ENCODE peak calls at places on chromosomes 7 and 10, in six cellular contexts. Z is BJ; J is psoas muscle; R is SJSA1; B is kidney; K is CD8-positive, alpha-beta T cell. N is an unnamed sample.
A peak's percentile ranks its signal among the peaks of the same experiment; 100 is the strongest.

GRCh38 chr7:118626739-118627138 is 402.2 kb downstream of the ANKRD7 start:
- DNase-seq in Z (no peak), J (no peak), R (no peak), B (no peak), K (no peak), N (no peak)

GRCh38 chr10:71531485-71532446 is 135.0 kb downstream of the CDH23 start:
- DNase-seq in Z (no peak), J (no peak), R (no peak), B (no peak), K (no peak), N (no peak)

GRCh38 chr7:35753761-35754603 is 46.9 kb upstream of the SEPTIN7 start:
- DNase-seq in Z (no peak), J (peak; percentile 26), R (no peak), B (no peak), K (no peak), N (no peak)

GRCh38 chr10:44962870-44963738 is 3.5 kb downstream of the RASSF4 start:
- DNase-seq in Z (no peak), J (peak; percentile 76), R (no peak), B (peak; percentile 71), K (no peak), N (peak; percentile 73)

GRCh38 chr7:148547946-148548345 is 42.6 kb upstream of the C7orf33 start:
- DNase-seq in Z (no peak), J (no peak), R (no peak), B (no peak), K (no peak), N (no peak)

GRCh38 chr7:93150200-93150835 is 2.1 kb upstream of the SAMD9L start:
- DNase-seq in Z (peak; percentile 24), J (no peak), R (peak; percentile 48), B (no peak), K (no peak), N (no peak)

GRCh38 chr10:27717851-27718250 is 27.8 kb downstream of the MKX start:
- DNase-seq in Z (no peak), J (no peak), R (no peak), B (no peak), K (no peak), N (no peak)

GRCh38 chr7:139043823-139044812 is 8.3 kb upstream of the ZC3HAV1L start:
- DNase-seq in Z (no peak), J (no peak), R (peak; percentile 6), B (peak; percentile 73), K (peak; percentile 64), N (no peak)

GRCh38 chr7:116552616-116553015 is 27.8 kb downstream of the CAV1 start:
- DNase-seq in Z (no peak), J (no peak), R (no peak), B (no peak), K (no peak), N (no peak)

GRCh38 chr7:84700563-84701370 is 486.1 kb downstream of the SEMA3D start:
- DNase-seq in Z (no peak), J (no peak), R (no peak), B (no peak), K (no peak), N (no peak)

GRCh38 chr7:22256702-22257101 is 100.3 kb downstream of the RAPGEF5 start:
- DNase-seq in Z (no peak), J (no peak), R (no peak), B (no peak), K (no peak), N (no peak)

GRCh38 chr10:86411281-86411841 is 44.8 kb upstream of the GRID1 start:
- DNase-seq in Z (peak; percentile 93), J (no peak), R (peak; percentile 32), B (no peak), K (no peak), N (no peak)

GRCh38 chr10:93421426-93421825 is 60.7 kb downstream of the MYOF start:
- DNase-seq in Z (no peak), J (no peak), R (no peak), B (no peak), K (no peak), N (peak; percentile 37)

GRCh38 chr7:122588621-122589020 is 110.3 kb downstream of the RNF133 start:
- DNase-seq in Z (no peak), J (no peak), R (no peak), B (no peak), K (no peak), N (no peak)

GRCh38 chr7:122803323-122803722 is 82.9 kb downstream of the CADPS2 start:
- DNase-seq in Z (no peak), J (no peak), R (peak; percentile 12), B (no peak), K (no peak), N (peak; percentile 21)

GRCh38 chr10:14476641-14477407 is 146.1 kb upstream of the FRMD4A start:
- DNase-seq in Z (peak; percentile 40), J (no peak), R (peak; percentile 87), B (no peak), K (no peak), N (no peak)

GRCh38 chr10:70378122-70378521 is 4.3 kb downstream of the LRRC20 start:
- DNase-seq in Z (peak; percentile 93), J (peak; percentile 46), R (peak; percentile 92), B (no peak), K (no peak), N (no peak)

GRCh38 chr7:7799138-7799537 is 80.7 kb upstream of the RPA3 start:
- DNase-seq in Z (no peak), J (no peak), R (peak; percentile 20), B (no peak), K (no peak), N (no peak)

GRCh38 chr7:36894190-36894589 is 169.9 kb upstream of the AOAH start:
- DNase-seq in Z (no peak), J (no peak), R (no peak), B (no peak), K (no peak), N (no peak)

GRCh38 chr10:58335306-58336005 is 650 bp downstream of the UBE2D1 start:
- DNase-seq in Z (no peak), J (peak; percentile 35), R (peak; percentile 62), B (no peak), K (no peak), N (peak; percentile 49)

GRCh38 chr10:107814865-107815487 is 650.5 kb upstream of the SORCS1 start:
- DNase-seq in Z (no peak), J (peak; percentile 13), R (peak; percentile 59), B (no peak), K (no peak), N (peak; percentile 18)

GRCh38 chr10:13348216-13349017 is at the start of gene SEPHS1:
- DNase-seq in Z (no peak), J (peak; percentile 85), R (peak; percentile 77), B (peak; percentile 90), K (peak; percentile 77), N (peak; percentile 97)

GRCh38 chr10:3426190-3426845 is 253.7 kb upstream of the PITRM1 start:
- DNase-seq in Z (no peak), J (no peak), R (peak; percentile 68), B (no peak), K (no peak), N (no peak)

GRCh38 chr7:48759431-48760080 is 164.8 kb upstream of the CDC14C start:
- DNase-seq in Z (no peak), J (no peak), R (no peak), B (no peak), K (no peak), N (no peak)

GRCh38 chr10:102120142-102120986 is at the start of gene LDB1:
- DNase-seq in Z (no peak), J (peak; percentile 81), R (peak; percentile 86), B (peak; percentile 93), K (peak; percentile 62), N (peak; percentile 93)

DNA sequence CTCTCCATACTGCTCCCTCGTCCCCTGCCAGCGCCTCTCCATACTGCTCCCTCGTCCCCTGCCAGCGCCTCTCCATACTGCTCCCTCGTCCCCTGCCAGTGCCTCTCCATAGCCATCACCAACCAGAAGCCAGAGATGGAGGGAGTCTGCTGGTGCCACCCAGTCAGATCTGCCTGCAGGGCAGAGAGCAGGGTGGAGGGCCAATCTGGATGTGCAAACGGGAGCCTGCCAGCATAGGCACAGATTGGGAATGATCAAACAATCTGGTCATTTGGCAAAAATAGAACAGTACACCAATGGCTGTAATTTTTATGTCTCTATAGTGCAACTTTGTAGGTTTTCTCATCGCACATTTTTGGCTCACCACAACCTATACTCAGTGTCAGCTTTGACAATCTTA is 76.9 kb upstream of the LRRC4 start:
- DNase-seq in Z (no peak), J (no peak), R (no peak), B (no peak), K (no peak), N (no peak)
- H3K4me3 ChIP-seq in Z (no peak overlapping the region), J (no peak overlapping the region), R (no peak overlapping the region), B (no peak overlapping the region), K (no peak overlapping the region), N (no peak overlapping the region)

DNA sequence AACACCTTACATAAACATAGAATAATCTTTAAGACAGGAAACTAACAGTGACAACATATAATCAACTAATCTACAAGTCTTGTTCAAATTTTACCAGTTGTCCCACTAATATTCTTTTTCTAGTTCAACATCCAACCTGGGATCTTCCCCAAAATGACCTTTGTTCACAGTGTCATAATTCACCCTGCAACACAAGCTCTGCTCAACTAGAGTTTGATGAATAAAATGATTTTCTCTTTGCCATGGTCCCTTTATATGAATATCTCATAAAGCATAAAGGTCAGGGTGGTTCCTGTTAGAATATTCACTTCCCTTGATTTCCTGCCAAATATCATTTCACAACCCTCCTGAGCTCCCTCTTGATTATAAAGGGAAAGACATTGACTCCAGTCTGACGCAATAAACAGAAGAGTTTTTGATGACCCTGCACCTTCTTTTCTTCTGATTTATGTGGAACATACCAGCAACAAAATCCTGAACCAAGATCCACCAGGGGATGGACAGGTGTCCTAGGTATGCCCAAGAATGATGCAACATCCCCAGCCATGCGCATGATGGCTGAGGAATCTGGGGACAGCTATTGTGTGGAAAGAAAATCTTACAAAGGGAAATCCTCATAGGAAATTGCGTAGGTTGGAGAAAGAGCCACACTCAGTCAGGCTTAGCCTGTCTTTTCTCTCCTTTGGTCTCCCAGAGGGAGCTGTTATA is 18.6 kb downstream of the IFIT3 start:
- DNase-seq in Z (no peak), J (no peak), R (no peak), B (no peak), K (no peak), N (peak; percentile 12)
- H3K4me3 ChIP-seq in Z (no peak overlapping the region), J (no peak overlapping the region), R (no peak overlapping the region), B (no peak overlapping the region), K (no peak overlapping the region), N (no peak overlapping the region)

DNA sequence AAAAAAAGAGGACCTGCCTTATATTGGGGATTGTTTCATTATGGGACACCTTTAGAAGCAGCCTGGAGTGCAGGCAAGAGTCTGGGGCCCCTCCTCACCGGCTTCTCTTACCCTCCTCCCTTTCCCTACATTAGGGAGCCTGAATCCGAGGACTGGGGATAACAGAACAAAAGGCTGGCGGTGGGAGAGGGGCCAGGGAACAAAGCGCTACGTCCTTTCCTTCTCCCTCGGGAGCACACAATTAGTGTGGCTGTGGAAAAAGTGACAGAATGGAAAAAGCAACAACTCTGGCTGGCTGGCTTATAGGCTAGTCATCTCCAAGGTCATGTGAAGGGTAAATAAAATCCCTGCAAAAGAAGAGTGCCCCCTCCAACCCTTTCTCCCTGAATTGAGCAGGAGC is 74.7 kb downstream of the LSM5 start:
- DNase-seq in Z (no peak), J (no peak), R (no peak), B (no peak), K (no peak), N (peak; percentile 27)
- H3K4me3 ChIP-seq in Z (no peak overlapping the region), J (no peak overlapping the region), R (no peak overlapping the region), B (no peak overlapping the region), K (no peak overlapping the region), N (no peak overlapping the region)

DNA sequence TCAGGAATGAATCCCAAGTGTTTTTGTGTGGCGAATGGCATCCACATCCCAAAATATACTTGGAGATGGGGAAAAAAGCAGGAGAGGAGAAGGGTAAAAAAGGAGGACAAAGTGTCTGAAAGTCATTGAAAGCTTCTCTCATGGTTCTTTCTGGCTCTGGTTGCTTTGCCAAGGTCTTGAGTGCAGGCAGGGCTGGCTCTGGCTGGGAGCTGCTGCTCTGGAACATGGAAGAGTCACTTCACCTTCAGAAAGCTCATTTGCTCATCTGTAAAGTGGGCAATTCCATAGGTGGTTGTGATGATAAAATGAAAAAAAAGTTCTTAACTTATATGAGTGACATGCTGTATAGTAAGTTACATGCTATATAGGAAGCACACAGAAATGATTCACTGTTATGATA is 2.9 kb upstream of the PRSS2 start:
- DNase-seq in Z (no peak), J (no peak), R (no peak), B (no peak), K (no peak), N (no peak)
- H3K4me3 ChIP-seq in Z (no peak overlapping the region), J (no peak overlapping the region), R (no peak overlapping the region), B (no peak overlapping the region), K (no peak overlapping the region), N (no peak overlapping the region)